ENCODE peak calls at places on chromosomes 11 and 22, in nine cellular contexts. Z is transverse colon, U is body of pancreas, R is prostate gland, W is gastrocnemius medialis, V is esophagus squamous epithelium, P is H1, Q is ovary, K is HCT116. H is an unnamed sample.
A peak's percentile ranks its signal among the peaks of the same experiment; 100 is the strongest.

GRCh38 chr22:42841444-42841843 is 15.6 kb downstream of the ARFGAP3 start:
- DNase-seq in Z (no peak), U (no peak), R (no peak), W (no peak), V (no peak), P (no peak), Q (no peak), K (no peak), H (no peak)

GRCh38 chr11:27174672-27175210 is 134.1 kb downstream of the BBOX1 start:
- DNase-seq in Z (no peak), U (no peak), R (no peak), W (no peak), V (no peak), P (no peak), Q (no peak), K (no peak), H (no peak)

GRCh38 chr11:5580577-5580976 is at the start of gene OR52B6:
- DNase-seq in Z (no peak), U (no peak), R (no peak), W (no peak), V (no peak), P (no peak), Q (no peak), K (no peak), H (no peak)

GRCh38 chr22:35615156-35615555 is 2.0 kb downstream of the MB start:
- DNase-seq in Z (no peak), U (no peak), R (no peak), W (peak; percentile 72), V (no peak), P (no peak), Q (no peak), K (no peak), H (no peak)

GRCh38 chr22:27719535-27720227 is 81.9 kb downstream of the MN1 start:
- DNase-seq in Z (no peak), U (no peak), R (peak; percentile 67), W (peak; percentile 49), V (no peak), P (no peak), Q (no peak), K (no peak), H (peak; percentile 83)

GRCh38 chr11:33067294-33067693 is 27.9 kb downstream of the TCP11L1 start:
- DNase-seq in Z (no peak), U (no peak), R (no peak), W (no peak), V (no peak), P (no peak), Q (no peak), K (no peak), H (no peak)

GRCh38 chr22:39486951-39487825 is 14.9 kb upstream of the MIEF1 start:
- DNase-seq in Z (no peak), U (no peak), R (no peak), W (no peak), V (no peak), P (no peak), Q (no peak), K (no peak), H (peak; percentile 31)

GRCh38 chr11:76233936-76234703 is 27.8 kb upstream of the WNT11 start:
- DNase-seq in Z (peak; percentile 55), U (peak; percentile 36), R (no peak), W (peak; percentile 48), V (no peak), P (no peak), Q (peak; percentile 73), K (no peak), H (peak; percentile 74)

GRCh38 chr22:50581950-50582561 is 593 bp downstream of the CHKB start:
- DNase-seq in Z (peak; percentile 41), U (peak; percentile 44), R (no peak), W (no peak), V (no peak), P (no peak), Q (no peak), K (no peak), H (peak; percentile 65)

GRCh38 chr22:50584106-50585096 is 1.8 kb upstream of the CHKB start:
- DNase-seq in Z (no peak), U (no peak), R (no peak), W (no peak), V (no peak), P (no peak), Q (no peak), K (no peak), H (no peak)

GRCh38 chr22:50583294-50583865 is 731 bp upstream of the CHKB start:
- DNase-seq in Z (no peak), U (no peak), R (no peak), W (no peak), V (no peak), P (no peak), Q (no peak), K (no peak), H (no peak)

GRCh38 chr22:50581031-50581949 is 1.4 kb downstream of the CHKB start:
- DNase-seq in Z (no peak), U (no peak), R (no peak), W (no peak), V (no peak), P (no peak), Q (no peak), K (no peak), H (no peak)

DNA sequence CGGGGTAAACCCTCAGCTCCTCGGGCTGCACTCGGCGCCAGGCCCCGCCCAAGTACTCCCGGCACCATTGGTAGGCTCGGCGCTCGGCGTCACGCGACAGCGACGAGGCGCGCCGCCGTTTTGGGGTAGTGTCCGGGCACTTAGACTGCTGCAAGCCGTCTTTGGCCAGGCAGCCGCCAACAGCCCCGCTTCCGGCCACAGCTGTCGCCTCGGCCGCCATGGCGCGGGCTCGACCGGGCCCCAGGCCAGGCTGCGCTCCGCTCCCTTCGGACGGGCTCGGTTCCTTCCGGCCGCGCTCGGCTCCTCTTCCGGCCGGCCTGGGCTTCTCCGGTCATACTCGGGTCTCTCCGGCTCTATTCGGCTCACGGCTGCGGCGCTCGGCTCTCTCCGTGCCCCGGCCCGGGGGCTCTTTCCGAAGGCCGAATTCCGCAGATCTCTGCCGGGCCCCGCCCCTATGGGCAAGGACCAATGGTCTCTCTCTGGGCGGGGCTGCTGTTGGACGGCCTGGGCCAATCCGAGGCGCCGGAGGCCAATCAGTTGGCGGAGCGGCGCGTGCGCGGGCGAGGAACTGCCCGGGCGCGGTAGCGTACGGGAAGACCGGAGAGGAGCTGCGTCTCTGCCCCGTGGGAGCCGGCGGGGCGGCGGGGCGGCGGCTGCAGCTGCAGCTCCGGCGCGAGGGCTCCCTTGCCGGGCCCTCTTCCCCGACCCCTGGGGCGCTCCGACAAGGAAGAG is at the start of gene CHKB:
- DNase-seq in Z (peak; percentile 99), U (peak; percentile 99), R (peak; percentile 99), W (peak; percentile 97), V (peak; percentile 89), P (peak; percentile 88), Q (peak; percentile 99), K (peak; percentile 91), H (peak; percentile 97)
- TF ChIP-seq POLR2A in Z (peak; percentile 86), U (peak; percentile 78), R (peak; percentile 97), W (peak; percentile 96), V (peak; percentile 97), P (peak; percentile 62), Q (peak; percentile 78), K (peak; percentile 90), H (peak; percentile 80)

GRCh38 chr11:65625628-65626342 is 10.2 kb downstream of the PCNX3 start:
- DNase-seq in Z (peak; percentile 70), U (peak; percentile 60), R (peak; percentile 38), W (no peak), V (no peak), P (no peak), Q (peak; percentile 66), K (no peak), H (peak; percentile 66)

GRCh38 chr11:65623852-65624616 is 8.5 kb downstream of the PCNX3 start:
- DNase-seq in Z (no peak), U (no peak), R (no peak), W (no peak), V (no peak), P (no peak), Q (no peak), K (no peak), H (no peak)

GRCh38 chr11:65627202-65627601 is 10.7 kb upstream of the SIPA1 start:
- DNase-seq in Z (no peak), U (no peak), R (no peak), W (no peak), V (no peak), P (no peak), Q (no peak), K (no peak), H (no peak)

GRCh38 chr11:65623177-65623576 is 7.6 kb downstream of the PCNX3 start:
- DNase-seq in Z (no peak), U (no peak), R (no peak), W (no peak), V (no peak), P (no peak), Q (no peak), K (no peak), H (no peak)

DNA sequence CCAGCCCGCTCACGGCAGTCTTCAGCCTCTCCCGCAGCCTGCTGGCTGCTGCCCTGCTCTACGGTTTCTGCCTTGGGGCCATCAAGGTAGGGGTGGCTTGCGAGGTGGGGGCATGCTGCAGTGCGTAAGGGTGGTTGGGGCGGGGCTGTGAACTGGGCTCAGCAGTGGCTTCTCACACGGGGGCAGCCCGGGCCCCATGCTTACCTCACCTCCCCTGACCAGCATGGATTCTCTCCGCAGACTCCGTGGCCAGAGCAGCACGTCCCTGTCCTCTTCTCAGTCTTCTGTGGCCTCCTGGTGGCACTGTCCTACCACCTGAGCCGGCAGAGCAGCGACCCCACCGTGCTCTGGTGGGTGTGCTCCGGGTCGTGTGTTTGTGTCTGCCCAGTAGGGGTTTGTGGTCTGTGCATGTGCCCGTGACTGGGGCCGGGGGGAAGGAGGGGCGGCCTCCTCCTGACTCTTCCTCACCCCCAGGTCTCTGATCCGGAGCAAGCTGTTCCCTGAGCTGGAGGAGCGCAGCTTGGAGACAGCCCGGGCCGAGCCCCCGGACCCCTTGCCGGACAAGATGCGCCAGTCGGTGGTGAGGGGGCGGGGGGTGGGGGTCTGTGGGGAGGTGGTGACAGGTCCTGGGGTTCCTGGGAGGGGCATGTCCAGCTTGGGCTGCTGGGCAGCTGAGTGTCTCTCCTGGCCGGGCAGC is 9.5 kb downstream of the PCNX3 start:
- DNase-seq in Z (no peak), U (no peak), R (no peak), W (no peak), V (no peak), P (no peak), Q (no peak), K (no peak), H (no peak)
- TF ChIP-seq POLR2A in Z (no peak), U (no peak), R (no peak), W (no peak), V (no peak), P (no peak), Q (no peak), K (no peak), H (no peak)

GRCh38 chr11:100674212-100674611 is 12.9 kb upstream of the ARHGAP42 start:
- DNase-seq in Z (no peak), U (no peak), R (no peak), W (no peak), V (no peak), P (no peak), Q (no peak), K (no peak), H (no peak)
- TF ChIP-seq POLR2A in Z (no peak), U (no peak), R (no peak), W (no peak), V (no peak), P (no peak), Q (no peak), K (no peak), H (no peak)

GRCh38 chr22:45966892-45967365 is 10.0 kb downstream of the WNT7B start:
- DNase-seq in Z (no peak), U (no peak), R (no peak), W (no peak), V (no peak), P (no peak), Q (no peak), K (no peak), H (no peak)

GRCh38 chr22:45966320-45966891 is 10.6 kb downstream of the WNT7B start:
- DNase-seq in Z (no peak), U (peak; percentile 62), R (no peak), W (no peak), V (no peak), P (no peak), Q (no peak), K (no peak), H (no peak)

GRCh38 chr22:45968751-45969413 is 8.1 kb downstream of the WNT7B start:
- DNase-seq in Z (no peak), U (no peak), R (no peak), W (no peak), V (no peak), P (no peak), Q (no peak), K (peak; percentile 50), H (no peak)

GRCh38 chr22:45969414-45969799 is 7.6 kb downstream of the WNT7B start:
- DNase-seq in Z (no peak), U (no peak), R (no peak), W (no peak), V (no peak), P (no peak), Q (no peak), K (no peak), H (no peak)

GRCh38 chr22:45968003-45968650 is 8.8 kb downstream of the WNT7B start:
- DNase-seq in Z (no peak), U (no peak), R (no peak), W (no peak), V (no peak), P (no peak), Q (no peak), K (no peak), H (no peak)
- TF ChIP-seq POLR2A in Z (no peak), U (no peak), R (no peak), W (no peak), V (no peak), P (no peak), Q (no peak), K (no peak), H (no peak)

H was measured in erythroblast.